ENCODE peak calls at places on chromosome 7, in seven cellular contexts. U is neural progenitor cell, K is hepatocyte, F is heart right ventricle, I is testis, J is fibroblast of lung, A is sigmoid colon. W is an unnamed sample. For H3K9me3 and H3K27me3, the result is how much of the 10 kb centered on the place peaks cover.

GRCh38 chr7:151707757-151708156 is 169.2 kb downstream of the PRKAG2 start:
- DNase-seq in U (no peak), F (no peak), J (no peak), K (no peak), A (no peak), I (no peak), W (no peak)

GRCh38 chr7:30041526-30042269 is 13.5 kb downstream of the PLEKHA8 start:
- DNase-seq in J (peak), U (no peak), K (no peak), A (no peak), I (no peak), F (no peak), W (no peak)

GRCh38 chr7:67598469-67598868 is 601.8 kb downstream of the TYW1 start:
- DNase-seq in U (no peak), K (no peak), I (no peak), J (no peak), F (no peak), A (no peak), W (no peak)

GRCh38 chr7:120521761-120522737 is 249.1 kb downstream of the KCND2 start:
- DNase-seq in U (peak), K (no peak), I (no peak), F (no peak), J (no peak), A (no peak), W (no peak)

GRCh38 chr7:156547884-156548561 is 92.6 kb upstream of the RNF32 start:
- DNase-seq in J (no peak), F (no peak), K (no peak), I (no peak), U (no peak), A (no peak), W (no peak)

GRCh38 chr7:84194484-84195260 is at the start of gene SEMA3A:
- DNase-seq in K (peak), I (peak), F (no peak), U (peak), A (peak), J (peak), W (no peak)

GRCh38 chr7:34755008-34755407 is 97.0 kb downstream of the NPSR1 start:
- DNase-seq in K (no peak), F (no peak), A (no peak), I (no peak), U (no peak), J (no peak), W (no peak)

GRCh38 chr7:23473848-23474097 is 3.5 kb upstream of the IGF2BP3 start:
- DNase-seq in F (no peak), J (no peak), K (peak), U (peak), I (no peak), A (no peak), W (no peak)

GRCh38 chr7:44415047-44415446 is 75.4 kb downstream of the NUDCD3 start:
- DNase-seq in F (no peak), K (no peak), J (peak), U (no peak), I (no peak), A (no peak), W (no peak)

GRCh38 chr7:3688842-3689241 is 387.8 kb downstream of the SDK1 start:
- DNase-seq in K (no peak), I (no peak), A (no peak), J (no peak), F (no peak), U (no peak), W (no peak)

GRCh38 chr7:107332488-107333269 is 137.2 kb upstream of the GPR22 start:
- DNase-seq in U (no peak), F (no peak), K (no peak), A (no peak), I (no peak), J (peak), W (no peak)

GRCh38 chr7:22302951-22303423 is 54.0 kb downstream of the RAPGEF5 start:
- DNase-seq in F (no peak), I (no peak), J (no peak), A (no peak), U (no peak), K (no peak), W (no peak)

GRCh38 chr7:51255536-51256243 is 60.9 kb downstream of the COBL start:
- DNase-seq in I (no peak), K (no peak), A (no peak), J (no peak), F (no peak), U (peak), W (no peak)

GRCh38 chr7:151375530-151376217 is 34.1 kb downstream of the NUB1 start:
- DNase-seq in I (no peak), K (no peak), J (no peak), A (no peak), U (no peak), F (no peak), W (no peak)

GRCh38 chr7:64300641-64301405 is 12.9 kb upstream of the ZNF736 start:
- DNase-seq in F (no peak), J (no peak), A (no peak), K (no peak), I (no peak), U (no peak), W (no peak)

DNA sequence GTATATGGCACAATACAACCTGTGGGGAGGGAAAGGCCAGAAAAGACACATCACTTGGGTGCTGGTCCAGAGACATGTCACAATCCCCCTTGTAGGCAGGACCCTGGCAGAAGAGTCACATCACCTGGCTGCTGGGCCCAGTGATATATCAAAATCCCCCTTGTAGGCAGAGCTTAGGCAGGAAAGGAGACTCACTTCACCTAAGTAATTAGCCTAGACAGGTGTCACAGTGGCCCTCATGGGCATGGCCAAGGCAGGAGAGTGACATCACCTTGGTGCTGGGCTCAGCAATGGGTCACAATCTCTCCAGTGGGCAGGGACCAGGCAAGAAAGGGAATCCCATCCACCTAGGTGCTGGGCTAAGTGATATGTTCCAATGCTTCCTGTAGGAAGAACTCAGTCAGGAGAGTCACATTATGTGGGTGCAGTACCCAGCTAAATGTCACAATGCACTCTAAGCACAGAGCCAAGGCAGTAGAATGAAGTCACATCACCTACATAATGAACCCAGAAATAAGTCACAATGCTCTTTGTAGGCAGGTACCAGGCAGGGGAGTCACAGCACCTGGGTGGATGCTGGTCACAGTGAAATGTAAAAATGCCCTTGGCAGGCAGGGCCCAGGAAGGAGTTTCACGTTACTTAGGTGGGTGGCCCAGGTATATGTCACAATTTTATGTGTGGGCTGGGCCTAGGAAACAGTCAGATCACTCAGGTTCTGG is 18.9 kb upstream of the ZNF736 start:
- DNase-seq in K (no peak), I (no peak), F (no peak), U (no peak), J (no peak), A (no peak), W (no peak)
- H3K9me3 ChIP-seq in K (under half), I (under half), F (under half), U (under half), J (under half), A (under half), W (under half)

DNA sequence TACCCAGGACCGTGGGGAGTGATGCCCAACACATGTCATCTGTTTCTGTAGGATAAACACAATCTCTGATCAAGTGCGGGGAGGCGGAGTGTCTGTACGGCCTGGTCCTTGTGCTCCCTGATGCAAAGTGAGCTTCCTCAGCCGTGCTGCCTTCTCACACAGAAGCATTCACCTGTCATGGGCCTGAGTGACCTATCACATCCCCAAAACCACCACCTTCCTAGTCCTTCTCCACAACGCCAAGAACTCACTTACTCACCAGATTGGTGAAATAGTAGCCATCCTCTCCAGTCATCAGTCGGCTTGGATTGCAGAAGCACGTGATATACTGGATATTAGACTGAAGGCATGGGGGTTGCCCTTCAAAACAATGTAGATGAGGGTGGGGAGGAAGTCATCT is 74.4 kb upstream of the KCTD7 start:
- DNase-seq in U (no peak), J (no peak), K (no peak), A (peak), I (no peak), F (no peak), W (no peak)
- H3K27ac ChIP-seq in U (no peak), J (no peak), K (peak), A (peak), I (no peak), F (no peak), W (no peak)

DNA sequence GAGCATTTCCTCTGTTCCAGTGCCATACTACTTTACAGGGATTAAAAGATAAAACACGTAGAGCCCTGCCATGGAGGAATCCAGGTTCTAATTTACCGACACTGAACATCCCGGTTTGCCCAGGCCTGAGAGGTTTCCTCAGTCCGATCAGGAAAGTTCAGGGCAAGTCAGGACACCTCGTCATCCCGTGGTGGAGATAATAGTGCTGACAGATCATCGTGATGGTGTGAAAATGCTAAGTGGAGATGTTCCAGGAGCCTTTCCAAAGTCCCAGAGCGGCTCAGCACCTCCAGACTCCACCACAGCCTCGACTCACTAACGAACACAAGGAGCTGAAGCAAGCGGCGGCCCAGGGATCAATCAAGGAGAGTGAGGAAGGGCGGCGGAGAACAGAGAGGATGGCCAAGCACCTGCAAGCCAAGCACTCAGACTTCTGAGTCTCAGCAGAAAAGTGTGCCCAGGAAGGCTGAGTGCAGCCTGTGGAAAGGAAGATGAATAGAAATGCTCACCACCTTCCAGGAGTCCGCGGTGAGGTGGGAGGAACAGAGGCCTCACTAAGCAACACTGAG is 103.7 kb upstream of the VWC2 start:
- DNase-seq in I (no peak), F (peak), A (no peak), K (no peak), U (no peak), J (no peak), W (no peak)
- H3K27me3 ChIP-seq in I (under half), F (under half), A (under half), K (under half), U (under half), J (under half), W (under half)

GRCh38 chr7:57220746-57221145 is 88.5 kb upstream of the ZNF479 start:
- DNase-seq in F (no peak), A (no peak), J (no peak), I (no peak), K (no peak), U (no peak), W (no peak)
- H3K9me3 ChIP-seq in F (under half), A (under half), J (under half), I (under half), K (under half), U (under half), W (under half)

GRCh38 chr7:130356121-130356759 is 11.6 kb downstream of the CPA5 start:
- DNase-seq in F (peak), I (peak), U (peak), J (peak), A (peak), K (peak), W (no peak)
- H3K27ac ChIP-seq in F (peak), I (peak), U (peak), J (peak), A (peak), K (peak), W (no peak)